ENCODE peak calls at places on chromosomes 13 and 19, in six cellular contexts. X is A549, G is transverse colon, N is vagina, L is sigmoid colon, E is tibial nerve. D is an unnamed sample. For H3K4me1, the result is how much of the 10 kb centered on the place peaks cover.

GRCh38 chr13:80654638-80655249 is 313.8 kb upstream of the SPRY2 start:
- DNase-seq in X (no peak), G (no peak), N (no peak), L (no peak), E (no peak), D (no peak)

GRCh38 chr13:24214528-24214927 is 54.0 kb downstream of the SPATA13 start:
- DNase-seq in X (no peak), G (no peak), N (no peak), L (no peak), E (no peak), D (no peak)

GRCh38 chr19:16575861-16576689 is 3.9 kb upstream of the SLC35E1 start:
- DNase-seq in X (no peak), G (no peak), N (no peak), L (no peak), E (no peak), D (no peak)

GRCh38 chr13:99421271-99421670 is 80.0 kb upstream of the TM9SF2 start:
- DNase-seq in X (no peak), G (peak), N (no peak), L (no peak), E (no peak), D (no peak)

GRCh38 chr19:15551183-15552004 is 43.1 kb downstream of the CYP4F22 start:
- DNase-seq in X (peak), G (peak), N (no peak), L (no peak), E (no peak), D (no peak)

GRCh38 chr13:42593719-42594012 is 19.7 kb downstream of the TNFSF11 start:
- DNase-seq in X (no peak), G (no peak), N (no peak), L (no peak), E (no peak), D (no peak)

GRCh38 chr13:60584976-60585375 is 188.0 kb downstream of the TDRD3 start:
- DNase-seq in X (no peak), G (no peak), N (no peak), L (no peak), E (peak), D (no peak)

GRCh38 chr19:17682273-17682672 is 5.9 kb downstream of the UNC13A start:
- DNase-seq in X (no peak), G (no peak), N (no peak), L (no peak), E (no peak), D (no peak)

GRCh38 chr13:25494708-25495411 is 123.1 kb downstream of the ATP8A2 start:
- DNase-seq in X (no peak), G (no peak), N (no peak), L (no peak), E (no peak), D (no peak)

GRCh38 chr19:18672606-18673337 is 10.7 kb upstream of the CRTC1 start:
- DNase-seq in X (no peak), G (no peak), N (no peak), L (no peak), E (no peak), D (no peak)

GRCh38 chr13:113491982-113492381 is 1.5 kb upstream of the DCUN1D2 start:
- DNase-seq in X (no peak), G (no peak), N (no peak), L (no peak), E (no peak), D (no peak)

DNA sequence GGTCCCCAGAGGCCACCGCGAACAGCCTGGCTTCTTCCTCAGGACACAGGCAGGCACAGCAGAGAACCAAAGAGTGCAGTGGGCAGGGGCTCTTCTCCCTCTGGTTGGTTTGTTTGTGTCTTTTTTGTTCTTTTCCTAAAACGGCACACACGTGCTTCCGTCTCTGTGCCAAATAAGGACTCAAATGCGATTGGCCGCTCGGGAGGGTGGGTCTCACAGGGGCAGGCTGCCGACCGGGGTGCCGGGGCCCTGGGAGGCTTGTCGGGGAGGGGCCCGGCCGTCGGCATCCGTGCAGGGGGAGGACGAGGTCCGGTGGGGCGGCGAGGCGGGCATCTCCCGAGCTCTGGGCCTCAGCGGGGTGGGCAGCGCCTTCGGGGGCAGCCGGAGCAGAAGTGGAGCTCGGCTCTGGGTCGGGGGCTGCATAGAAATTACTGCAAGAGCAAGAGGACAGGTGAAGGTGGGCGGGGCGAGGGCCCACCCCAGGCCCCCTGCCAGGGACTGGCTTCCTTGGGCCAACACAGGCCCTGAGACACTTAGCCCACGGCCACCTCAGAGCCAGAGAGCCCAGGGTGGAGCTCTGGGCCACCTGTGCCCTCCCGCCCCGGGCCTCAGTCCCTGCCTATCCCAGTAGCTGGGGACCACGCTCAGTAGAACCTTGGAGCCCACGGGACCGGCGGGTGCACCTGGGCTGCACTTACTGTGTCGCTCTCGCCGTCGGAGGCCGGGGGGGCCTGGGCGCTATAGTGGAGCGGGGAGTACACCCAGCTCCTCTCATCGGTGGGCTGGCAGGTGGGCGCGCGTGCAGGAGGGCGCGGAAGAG is 6.4 kb upstream of the CACTIN start:
- DNase-seq in X (no peak), G (no peak), N (no peak), L (no peak), E (no peak), D (no peak)
- TF ChIP-seq POLR2A in X (no peak), G (no peak), N (no peak), L (no peak), E (no peak), D (no peak)

GRCh38 chr19:23437901-23438300 is 42.6 kb upstream of the ZNF91 start:
- DNase-seq in X (no peak), G (no peak), N (no peak), L (no peak), E (no peak), D (no peak)
- H3K4me1 ChIP-seq in X (under half), G (under half), N (under half), L (under half), E (under half), D (under half)

DNA sequence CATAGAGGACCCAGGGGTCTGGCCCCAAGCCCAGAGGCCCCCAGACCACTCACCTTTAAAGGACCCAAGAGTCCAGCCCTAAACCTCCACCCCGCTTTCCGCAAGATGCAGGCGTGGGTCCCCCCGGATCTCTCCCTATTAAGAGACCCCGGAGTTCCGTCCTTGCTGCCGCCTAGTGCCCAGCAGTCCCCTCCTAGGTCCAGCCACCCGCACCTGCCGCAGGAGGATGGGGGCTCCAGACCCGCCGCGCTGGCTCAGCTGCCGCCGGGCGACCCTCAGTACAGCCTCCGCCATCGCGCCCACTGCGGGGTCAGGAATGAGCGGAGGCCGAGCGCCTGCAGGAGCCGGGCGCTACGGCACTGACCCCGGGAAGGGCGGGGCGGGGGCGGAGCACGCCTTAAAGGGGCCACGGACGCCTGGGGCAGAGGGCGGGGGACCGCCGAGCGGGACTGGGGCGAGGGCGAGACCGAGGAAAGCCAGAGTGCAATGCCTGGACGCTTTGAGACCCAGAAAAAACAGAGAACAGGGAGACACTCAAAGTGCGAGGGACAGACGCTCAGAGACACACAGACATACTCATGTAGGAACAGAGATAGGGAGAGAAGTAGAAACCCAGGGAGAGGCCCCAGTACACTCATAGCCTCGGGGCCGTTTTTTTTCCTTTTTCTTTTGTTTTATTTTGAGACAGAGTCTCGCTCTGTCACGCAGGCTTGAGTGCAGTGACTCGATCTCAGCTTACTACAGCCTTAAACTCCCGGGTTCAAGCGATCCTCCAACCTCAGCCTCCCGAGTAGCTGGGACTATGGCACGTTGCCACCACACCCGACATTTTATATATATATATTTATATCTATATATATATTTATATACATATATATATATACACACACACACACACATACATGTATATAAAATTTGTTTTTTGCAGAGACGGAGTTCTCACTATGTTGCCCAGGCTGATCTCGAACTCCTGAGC is at the start of gene ETHE1:
- DNase-seq in X (peak), G (peak), N (no peak), L (peak), E (peak), D (no peak)
- TF ChIP-seq POLR2A in X (peak), G (peak), N (peak), L (peak), E (peak), D (peak)

GRCh38 chr13:48528720-48529119 is 4.2 kb downstream of the RCBTB2 start:
- DNase-seq in X (no peak), G (no peak), N (no peak), L (no peak), E (no peak), D (no peak)
- H3K4me1 ChIP-seq in X (under half), G (under half), N (under half), L (under half), E (under half), D (under half)

GRCh38 chr19:44741841-44742352 is 6.6 kb upstream of the BCL3 start:
- DNase-seq in X (peak), G (peak), N (peak), L (peak), E (peak), D (peak)
- TF ChIP-seq POLR2A in X (peak), G (peak), N (no peak), L (peak), E (no peak), D (peak)

GRCh38 chr13:50527612-50528509 is 315.6 kb downstream of the DLEU7 start:
- DNase-seq in X (no peak), G (no peak), N (no peak), L (no peak), E (no peak), D (no peak)
- H3K4me1 ChIP-seq in X (under half), G (under half), N (half or more), L (under half), E (under half), D (under half)

GRCh38 chr13:19940106-19940505 is 18.4 kb upstream of the ZMYM2 start:
- DNase-seq in X (no peak), G (no peak), N (no peak), L (no peak), E (no peak), D (no peak)
- TF ChIP-seq POLR2A in X (no peak), G (no peak), N (no peak), L (no peak), E (no peak), D (no peak)

GRCh38 chr19:7395793-7396192 is 47.1 kb downstream of the ARHGEF18 start:
- DNase-seq in X (no peak), G (no peak), N (no peak), L (no peak), E (no peak), D (no peak)
- H3K4me1 ChIP-seq in X (half or more), G (half or more), N (under half), L (under half), E (under half), D (under half)

GRCh38 chr19:40613669-40614594 is 12.8 kb downstream of the LTBP4 start:
- DNase-seq in X (peak), G (peak), N (no peak), L (peak), E (peak), D (peak)

GRCh38 chr19:40616941-40617340 is 15.8 kb downstream of the LTBP4 start:
- DNase-seq in X (no peak), G (no peak), N (no peak), L (no peak), E (no peak), D (no peak)

GRCh38 chr19:40612831-40613668 is 11.9 kb downstream of the LTBP4 start:
- DNase-seq in X (peak), G (peak), N (no peak), L (no peak), E (peak), D (peak)

GRCh38 chr19:40616178-40616577 is 15.0 kb downstream of the LTBP4 start:
- DNase-seq in X (no peak), G (no peak), N (no peak), L (no peak), E (no peak), D (no peak)

GRCh38 chr19:40614595-40615411 is 13.6 kb downstream of the LTBP4 start:
- DNase-seq in X (no peak), G (peak), N (no peak), L (peak), E (peak), D (peak)
- TF ChIP-seq POLR2A in X (no peak), G (peak), N (no peak), L (no peak), E (peak), D (peak)

GRCh38 chr19:28402701-28403290 is 810.2 kb downstream of the UQCRFS1 start:
- DNase-seq in X (no peak), G (no peak), N (no peak), L (no peak), E (no peak), D (no peak)
- H3K4me1 ChIP-seq in X (under half), G (under half), N (under half), L (under half), E (under half), D (under half)

D was measured in esophagus squamous epithelium.